ENCODE peak calls at places on chromosomes 7 and 10, in nine cellular contexts. One of them, this sample, is unnamed.

GRCh38 chr10:29471483-29471859 is 163.3 kb downstream of the SVIL start:
- DNase-seq in neural crest cell: no peak
- DNase-seq in dorsolateral prefrontal cortex: no peak
- DNase-seq in AG10803: peak; percentile 79
- DNase-seq in neural progenitor cell: no peak
- DNase-seq in PC-9: no peak
- DNase-seq in WERI-Rb-1: no peak
- DNase-seq in stomach: no peak
- DNase-seq in GM06990: no peak
- DNase-seq in this sample: no peak

GRCh38 chr10:94578790-94579189 is 33.2 kb downstream of the HELLS start:
- DNase-seq in neural crest cell: no peak
- DNase-seq in dorsolateral prefrontal cortex: no peak
- DNase-seq in AG10803: no peak
- DNase-seq in neural progenitor cell: no peak
- DNase-seq in PC-9: no peak
- DNase-seq in WERI-Rb-1: no peak
- DNase-seq in stomach: no peak
- DNase-seq in GM06990: no peak
- DNase-seq in this sample: no peak

GRCh38 chr7:42233939-42234338 is 3.1 kb downstream of the GLI3 start:
- DNase-seq in neural crest cell: no peak
- DNase-seq in dorsolateral prefrontal cortex: no peak
- DNase-seq in AG10803: peak; percentile 48
- DNase-seq in neural progenitor cell: peak; percentile 34
- DNase-seq in PC-9: no peak
- DNase-seq in WERI-Rb-1: no peak
- DNase-seq in stomach: no peak
- DNase-seq in GM06990: no peak
- DNase-seq in this sample: no peak

GRCh38 chr7:37054631-37055300 is 330.5 kb upstream of the AOAH start:
- DNase-seq in neural crest cell: no peak
- DNase-seq in dorsolateral prefrontal cortex: no peak
- DNase-seq in AG10803: no peak
- DNase-seq in neural progenitor cell: no peak
- DNase-seq in PC-9: no peak
- DNase-seq in WERI-Rb-1: no peak
- DNase-seq in stomach: no peak
- DNase-seq in GM06990: no peak
- DNase-seq in this sample: no peak

GRCh38 chr7:129829677-129830631 is 122.8 kb downstream of the UBE2H start:
- DNase-seq in neural crest cell: peak; percentile 53
- DNase-seq in dorsolateral prefrontal cortex: peak; percentile 57
- DNase-seq in AG10803: peak; percentile 84
- DNase-seq in neural progenitor cell: peak; percentile 92
- DNase-seq in PC-9: peak; percentile 43
- DNase-seq in WERI-Rb-1: peak; percentile 93
- DNase-seq in stomach: peak; percentile 71
- DNase-seq in GM06990: peak; percentile 22
- DNase-seq in this sample: no peak

GRCh38 chr7:81245353-81245752 is 326.5 kb upstream of the SEMA3C start:
- DNase-seq in neural crest cell: no peak
- DNase-seq in dorsolateral prefrontal cortex: no peak
- DNase-seq in AG10803: no peak
- DNase-seq in neural progenitor cell: no peak
- DNase-seq in PC-9: no peak
- DNase-seq in WERI-Rb-1: no peak
- DNase-seq in stomach: no peak
- DNase-seq in GM06990: no peak
- DNase-seq in this sample: no peak

GRCh38 chr7:33578166-33578565 is 327.2 kb upstream of the BMPER start:
- DNase-seq in neural crest cell: no peak
- DNase-seq in dorsolateral prefrontal cortex: no peak
- DNase-seq in AG10803: no peak
- DNase-seq in neural progenitor cell: no peak
- DNase-seq in PC-9: no peak
- DNase-seq in WERI-Rb-1: no peak
- DNase-seq in stomach: no peak
- DNase-seq in GM06990: no peak
- DNase-seq in this sample: no peak

GRCh38 chr7:67631496-67631895 is 634.9 kb downstream of the TYW1 start:
- DNase-seq in neural crest cell: no peak
- DNase-seq in dorsolateral prefrontal cortex: peak; percentile 80
- DNase-seq in AG10803: no peak
- DNase-seq in neural progenitor cell: peak; percentile 27
- DNase-seq in PC-9: no peak
- DNase-seq in WERI-Rb-1: peak; percentile 53
- DNase-seq in stomach: no peak
- DNase-seq in GM06990: no peak
- DNase-seq in this sample: no peak

GRCh38 chr7:155533827-155534690 is 12.3 kb downstream of the CNPY1 start:
- DNase-seq in neural crest cell: peak; percentile 69
- DNase-seq in dorsolateral prefrontal cortex: no peak
- DNase-seq in AG10803: no peak
- DNase-seq in neural progenitor cell: peak; percentile 88
- DNase-seq in PC-9: no peak
- DNase-seq in WERI-Rb-1: peak; percentile 89
- DNase-seq in stomach: no peak
- DNase-seq in GM06990: peak; percentile 48
- DNase-seq in this sample: peak; percentile 42

GRCh38 chr7:8111282-8111681 is 142.7 kb downstream of the GLCCI1 start:
- DNase-seq in neural crest cell: no peak
- DNase-seq in dorsolateral prefrontal cortex: no peak
- DNase-seq in AG10803: no peak
- DNase-seq in neural progenitor cell: peak; percentile 37
- DNase-seq in PC-9: no peak
- DNase-seq in WERI-Rb-1: no peak
- DNase-seq in stomach: no peak
- DNase-seq in GM06990: no peak
- DNase-seq in this sample: no peak

GRCh38 chr10:110568055-110568735 is 700 bp downstream of the SMC3 start:
- DNase-seq in neural crest cell: peak; percentile 39
- DNase-seq in dorsolateral prefrontal cortex: peak; percentile 39
- DNase-seq in AG10803: peak; percentile 20
- DNase-seq in neural progenitor cell: peak; percentile 80
- DNase-seq in PC-9: no peak
- DNase-seq in WERI-Rb-1: peak; percentile 52
- DNase-seq in stomach: peak; percentile 46
- DNase-seq in GM06990: no peak
- DNase-seq in this sample: no peak

GRCh38 chr7:2299131-2299829 is 15.0 kb downstream of the SNX8 start:
- DNase-seq in neural crest cell: no peak
- DNase-seq in dorsolateral prefrontal cortex: no peak
- DNase-seq in AG10803: peak; percentile 84
- DNase-seq in neural progenitor cell: no peak
- DNase-seq in PC-9: no peak
- DNase-seq in WERI-Rb-1: no peak
- DNase-seq in stomach: no peak
- DNase-seq in GM06990: peak; percentile 76
- DNase-seq in this sample: no peak

GRCh38 chr7:105178928-105179541 is 165.0 kb downstream of the KMT2E start:
- DNase-seq in neural crest cell: no peak
- DNase-seq in dorsolateral prefrontal cortex: no peak
- DNase-seq in AG10803: no peak
- DNase-seq in neural progenitor cell: no peak
- DNase-seq in PC-9: no peak
- DNase-seq in WERI-Rb-1: no peak
- DNase-seq in stomach: no peak
- DNase-seq in GM06990: no peak
- DNase-seq in this sample: no peak

GRCh38 chr7:150964593-150965111 is 13.5 kb downstream of the KCNH2 start:
- DNase-seq in neural crest cell: no peak
- DNase-seq in dorsolateral prefrontal cortex: no peak
- DNase-seq in AG10803: no peak
- DNase-seq in neural progenitor cell: peak; percentile 60
- DNase-seq in PC-9: peak; percentile 34
- DNase-seq in WERI-Rb-1: peak; percentile 74
- DNase-seq in stomach: no peak
- DNase-seq in GM06990: no peak
- DNase-seq in this sample: no peak

DNA sequence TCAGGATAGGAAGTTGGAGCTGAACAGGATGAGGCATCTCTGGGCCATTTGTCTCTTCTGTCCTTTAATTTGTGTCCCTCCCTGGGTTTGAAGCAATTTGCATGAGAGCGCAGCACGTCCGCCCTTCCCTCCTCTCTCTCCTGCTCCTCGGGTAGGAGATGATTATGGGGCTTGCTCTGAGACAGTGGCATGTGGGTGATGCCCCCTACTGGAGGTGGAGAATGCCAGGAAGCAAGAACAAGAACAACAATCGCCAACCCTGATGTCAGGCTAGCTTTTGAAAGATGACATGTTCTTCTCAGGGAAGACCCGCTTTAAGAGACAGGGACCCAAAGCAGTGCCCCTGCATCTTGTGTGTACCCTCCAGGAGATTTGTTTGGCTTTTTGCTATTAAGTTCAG is 63.9 kb upstream of the LOXL4 start:
- DNase-seq in neural crest cell: no peak
- DNase-seq in dorsolateral prefrontal cortex: no peak
- DNase-seq in AG10803: no peak
- DNase-seq in neural progenitor cell: peak; percentile 52
- DNase-seq in PC-9: no peak
- DNase-seq in WERI-Rb-1: peak; percentile 61
- DNase-seq in stomach: no peak
- DNase-seq in GM06990: no peak
- DNase-seq in this sample: no peak
- TF ChIP-seq CTCF in neural crest cell: no peak
- TF ChIP-seq CTCF in dorsolateral prefrontal cortex: no peak
- TF ChIP-seq CTCF in AG10803: peak; percentile 23
- TF ChIP-seq CTCF in neural progenitor cell: peak; percentile 59
- TF ChIP-seq CTCF in PC-9: peak; percentile 39
- TF ChIP-seq CTCF in WERI-Rb-1: peak; percentile 85
- TF ChIP-seq CTCF in stomach: no peak
- TF ChIP-seq CTCF in GM06990: peak; percentile 70
- TF ChIP-seq CTCF in this sample: peak; percentile 16

GRCh38 chr10:86178401-86179142 is 188.0 kb downstream of the GRID1 start:
- DNase-seq in neural crest cell: peak; percentile 43
- DNase-seq in dorsolateral prefrontal cortex: no peak
- DNase-seq in AG10803: peak; percentile 4
- DNase-seq in neural progenitor cell: peak; percentile 74
- DNase-seq in PC-9: no peak
- DNase-seq in WERI-Rb-1: peak; percentile 81
- DNase-seq in stomach: no peak
- DNase-seq in GM06990: no peak
- DNase-seq in this sample: peak; percentile 35
- TF ChIP-seq CTCF in neural crest cell: peak; percentile 59
- TF ChIP-seq CTCF in dorsolateral prefrontal cortex: peak; percentile 44
- TF ChIP-seq CTCF in AG10803: peak; percentile 43
- TF ChIP-seq CTCF in neural progenitor cell: peak; percentile 70
- TF ChIP-seq CTCF in PC-9: peak; percentile 37
- TF ChIP-seq CTCF in WERI-Rb-1: peak; percentile 95
- TF ChIP-seq CTCF in stomach: peak; percentile 8
- TF ChIP-seq CTCF in GM06990: peak; percentile 59
- TF ChIP-seq CTCF in this sample: peak; percentile 67

GRCh38 chr7:45149606-45150005 is 8.0 kb upstream of the RAMP3 start:
- DNase-seq in neural crest cell: no peak
- DNase-seq in dorsolateral prefrontal cortex: no peak
- DNase-seq in AG10803: no peak
- DNase-seq in neural progenitor cell: no peak
- DNase-seq in PC-9: no peak
- DNase-seq in WERI-Rb-1: no peak
- DNase-seq in stomach: no peak
- DNase-seq in GM06990: no peak
- DNase-seq in this sample: no peak

GRCh38 chr7:45150199-45150598 is 7.4 kb upstream of the RAMP3 start:
- DNase-seq in neural crest cell: no peak
- DNase-seq in dorsolateral prefrontal cortex: no peak
- DNase-seq in AG10803: no peak
- DNase-seq in neural progenitor cell: no peak
- DNase-seq in PC-9: no peak
- DNase-seq in WERI-Rb-1: no peak
- DNase-seq in stomach: no peak
- DNase-seq in GM06990: no peak
- DNase-seq in this sample: no peak

GRCh38 chr7:45153238-45153637 is 4.4 kb upstream of the RAMP3 start:
- DNase-seq in neural crest cell: no peak
- DNase-seq in dorsolateral prefrontal cortex: no peak
- DNase-seq in AG10803: no peak
- DNase-seq in neural progenitor cell: no peak
- DNase-seq in PC-9: no peak
- DNase-seq in WERI-Rb-1: no peak
- DNase-seq in stomach: no peak
- DNase-seq in GM06990: no peak
- DNase-seq in this sample: no peak

GRCh38 chr7:45151131-45151684 is 6.4 kb upstream of the RAMP3 start:
- DNase-seq in neural crest cell: no peak
- DNase-seq in dorsolateral prefrontal cortex: no peak
- DNase-seq in AG10803: no peak
- DNase-seq in neural progenitor cell: no peak
- DNase-seq in PC-9: no peak
- DNase-seq in WERI-Rb-1: no peak
- DNase-seq in stomach: no peak
- DNase-seq in GM06990: no peak
- DNase-seq in this sample: no peak

GRCh38 chr7:45151967-45152366 is 5.6 kb upstream of the RAMP3 start:
- DNase-seq in neural crest cell: no peak
- DNase-seq in dorsolateral prefrontal cortex: no peak
- DNase-seq in AG10803: no peak
- DNase-seq in neural progenitor cell: no peak
- DNase-seq in PC-9: no peak
- DNase-seq in WERI-Rb-1: peak; percentile 89
- DNase-seq in stomach: no peak
- DNase-seq in GM06990: no peak
- DNase-seq in this sample: no peak
- TF ChIP-seq CTCF in neural crest cell: no peak
- TF ChIP-seq CTCF in dorsolateral prefrontal cortex: no peak
- TF ChIP-seq CTCF in AG10803: no peak
- TF ChIP-seq CTCF in neural progenitor cell: no peak
- TF ChIP-seq CTCF in PC-9: no peak
- TF ChIP-seq CTCF in WERI-Rb-1: no peak
- TF ChIP-seq CTCF in stomach: no peak
- TF ChIP-seq CTCF in GM06990: no peak
- TF ChIP-seq CTCF in this sample: no peak

GRCh38 chr7:28955356-28955722 is 2.8 kb downstream of the TRIL start:
- DNase-seq in neural crest cell: no peak
- DNase-seq in dorsolateral prefrontal cortex: no peak
- DNase-seq in AG10803: no peak
- DNase-seq in neural progenitor cell: no peak
- DNase-seq in PC-9: no peak
- DNase-seq in WERI-Rb-1: no peak
- DNase-seq in stomach: no peak
- DNase-seq in GM06990: peak; percentile 9
- DNase-seq in this sample: no peak

GRCh38 chr7:28957064-28957821 is 887 bp downstream of the TRIL start:
- DNase-seq in neural crest cell: peak; percentile 46
- DNase-seq in dorsolateral prefrontal cortex: no peak
- DNase-seq in AG10803: no peak
- DNase-seq in neural progenitor cell: peak; percentile 69
- DNase-seq in PC-9: no peak
- DNase-seq in WERI-Rb-1: peak; percentile 31
- DNase-seq in stomach: no peak
- DNase-seq in GM06990: peak; percentile 32
- DNase-seq in this sample: peak; percentile 15

GRCh38 chr7:28956608-28957063 is 1.5 kb downstream of the TRIL start:
- DNase-seq in neural crest cell: peak; percentile 76
- DNase-seq in dorsolateral prefrontal cortex: peak; percentile 41
- DNase-seq in AG10803: no peak
- DNase-seq in neural progenitor cell: peak; percentile 88
- DNase-seq in PC-9: no peak
- DNase-seq in WERI-Rb-1: peak; percentile 70
- DNase-seq in stomach: peak; percentile 74
- DNase-seq in GM06990: no peak
- DNase-seq in this sample: peak; percentile 77

GRCh38 chr7:28954936-28955335 is 3.2 kb downstream of the TRIL start:
- DNase-seq in neural crest cell: no peak
- DNase-seq in dorsolateral prefrontal cortex: no peak
- DNase-seq in AG10803: no peak
- DNase-seq in neural progenitor cell: no peak
- DNase-seq in PC-9: no peak
- DNase-seq in WERI-Rb-1: no peak
- DNase-seq in stomach: no peak
- DNase-seq in GM06990: no peak
- DNase-seq in this sample: no peak

GRCh38 chr7:28955723-28956607 is 2.2 kb downstream of the TRIL start:
- DNase-seq in neural crest cell: peak; percentile 70
- DNase-seq in dorsolateral prefrontal cortex: peak; percentile 42
- DNase-seq in AG10803: no peak
- DNase-seq in neural progenitor cell: peak; percentile 90
- DNase-seq in PC-9: no peak
- DNase-seq in WERI-Rb-1: peak; percentile 65
- DNase-seq in stomach: peak; percentile 91
- DNase-seq in GM06990: peak; percentile 37
- DNase-seq in this sample: peak; percentile 72
- TF ChIP-seq CTCF in neural crest cell: peak; percentile 69
- TF ChIP-seq CTCF in dorsolateral prefrontal cortex: peak; percentile 48
- TF ChIP-seq CTCF in AG10803: peak; percentile 38
- TF ChIP-seq CTCF in neural progenitor cell: peak; percentile 65
- TF ChIP-seq CTCF in PC-9: peak; percentile 50
- TF ChIP-seq CTCF in WERI-Rb-1: peak; percentile 94
- TF ChIP-seq CTCF in stomach: peak; percentile 55
- TF ChIP-seq CTCF in GM06990: no peak
- TF ChIP-seq CTCF in this sample: peak; percentile 72